ENCODE peak calls at places on chromosomes 3 and 15, in eight cellular contexts. C, H, X, Z, D, P, U and K are unnamed samples.

GRCh38 chr3:171380711-171381435 is 79.3 kb downstream of the TNIK start:
- DNase-seq in H (no peak), D (no peak), U (no peak), X (no peak), C (no peak), Z (no peak), P (no peak), K (no peak)

GRCh38 chr3:128369106-128369708 is 97.5 kb downstream of the DNAJB8 start:
- DNase-seq in X (no peak), Z (no peak), U (peak; percentile 49), D (no peak), C (no peak), P (no peak), H (no peak), K (no peak)

GRCh38 chr3:184737641-184738518 is 26.0 kb upstream of the MAGEF1 start:
- DNase-seq in C (no peak), H (peak; percentile 90), X (no peak), Z (no peak), U (no peak), D (peak; percentile 68), P (no peak), K (no peak)

GRCh38 chr15:45268135-45268534 is 16.1 kb downstream of the SLC28A2 start:
- DNase-seq in Z (peak; percentile 57), C (no peak), P (no peak), U (no peak), H (no peak), X (no peak), D (no peak), K (peak; percentile 4)

GRCh38 chr3:32873491-32874130 is 55.8 kb downstream of the TRIM71 start:
- DNase-seq in U (no peak), Z (no peak), D (no peak), C (no peak), X (no peak), H (no peak), P (peak; percentile 73), K (no peak)

GRCh38 chr15:69014454-69014853 is at the start of gene NOX5:
- DNase-seq in Z (no peak), H (no peak), X (no peak), P (no peak), D (no peak), U (no peak), C (no peak), K (no peak)

GRCh38 chr3:198071602-198072285 is 111.7 kb downstream of the LMLN start:
- DNase-seq in C (peak; percentile 51), H (no peak), U (no peak), D (peak; percentile 95), X (no peak), P (no peak), Z (peak; percentile 99), K (no peak)

GRCh38 chr3:148878073-148878472 is 13.0 kb downstream of the CPA3 start:
- DNase-seq in H (no peak), Z (no peak), C (no peak), D (no peak), X (no peak), P (no peak), U (no peak), K (no peak)

GRCh38 chr3:126348308-126348920 is 8.8 kb downstream of the KLF15 start:
- DNase-seq in P (no peak), C (no peak), U (peak; percentile 12), Z (peak; percentile 70), H (no peak), D (no peak), X (no peak), K (no peak)

GRCh38 chr15:73753250-73754130 is at the start of gene INSYN1:
- DNase-seq in X (peak; percentile 64), C (no peak), P (no peak), U (peak; percentile 65), Z (peak; percentile 54), D (peak; percentile 40), H (peak; percentile 91), K (no peak)

GRCh38 chr3:168342946-168343856 is 247.5 kb upstream of the GOLIM4 start:
- DNase-seq in D (peak; percentile 35), U (no peak), Z (no peak), P (no peak), C (no peak), X (no peak), H (no peak), K (no peak)

GRCh38 chr3:100352296-100353178 is 18.0 kb downstream of the NIT2 start:
- DNase-seq in D (no peak), H (no peak), C (no peak), U (no peak), P (no peak), Z (no peak), X (no peak), K (no peak)

GRCh38 chr15:27743078-27743477 is 356.0 kb downstream of the OCA2 start:
- DNase-seq in D (no peak), Z (no peak), P (no peak), H (peak; percentile 88), C (no peak), U (peak; percentile 62), X (peak; percentile 71), K (no peak)

GRCh38 chr3:139297588-139298311 is 46.1 kb upstream of the MRPS22 start:
- DNase-seq in U (no peak), D (no peak), Z (no peak), H (no peak), P (no peak), C (no peak), X (no peak), K (no peak)